ENCODE peak calls at places on chromosomes 1 and 21, in five cellular contexts. O is K562, P is SK-N-SH, Q is GM12878, D is HepG2. F is an unnamed sample.
A peak's percentile ranks its signal among the peaks of the same experiment; 100 is the strongest.

GRCh38 chr1:58500036-58500435 is 46.5 kb downstream of the OMA1 start:
- DNase-seq in P (no peak), D (no peak), Q (no peak), O (no peak), F (no peak)

GRCh38 chr1:17606826-17607440 is 67.4 kb downstream of the ARHGEF10L start:
- DNase-seq in P (peak; percentile 88), Q (no peak), O (peak; percentile 83), D (peak; percentile 62), F (peak; percentile 60)

GRCh38 chr1:35726814-35727433 is 8.2 kb upstream of the C1orf216 start:
- DNase-seq in P (peak; percentile 76), Q (no peak), D (peak; percentile 53), O (peak; percentile 72), F (peak; percentile 58)

GRCh38 chr1:174160109-174160473 is 771 bp downstream of the RABGAP1L start:
- DNase-seq in O (peak; percentile 58), D (peak; percentile 55), Q (no peak), P (peak; percentile 49), F (peak; percentile 39)

GRCh38 chr21:46185717-46186116 is 1.5 kb upstream of the SPATC1L start:
- DNase-seq in D (no peak), O (peak; percentile 7), P (no peak), Q (no peak), F (no peak)

GRCh38 chr1:184664042-184664659 is 90.5 kb downstream of the EDEM3 start:
- DNase-seq in P (peak; percentile 83), Q (no peak), D (peak; percentile 19), O (peak; percentile 78), F (peak; percentile 57)

GRCh38 chr21:26546698-26547097 is 26.4 kb downstream of the CYYR1 start:
- DNase-seq in D (no peak), P (no peak), Q (no peak), O (no peak), F (no peak)

GRCh38 chr1:24385160-24385939 is 28.2 kb downstream of the STPG1 start:
- DNase-seq in O (peak; percentile 56), D (no peak), Q (no peak), P (no peak), F (peak; percentile 49)

GRCh38 chr1:206823725-206824124 is 41.7 kb upstream of the IL20 start:
- DNase-seq in D (no peak), P (no peak), Q (no peak), O (no peak), F (peak; percentile 27)

GRCh38 chr1:82775402-82776000 is 974.8 kb downstream of the ADGRL2 start:
- DNase-seq in D (peak; percentile 3), Q (no peak), P (peak; percentile 34), O (peak; percentile 45), F (no peak)

GRCh38 chr1:36084502-36085115 is 715 bp downstream of the TEKT2 start:
- DNase-seq in O (no peak), Q (no peak), D (no peak), P (no peak), F (no peak)

GRCh38 chr1:54384921-54385726 is 21.1 kb downstream of the SSBP3 start:
- DNase-seq in P (no peak), D (no peak), O (no peak), Q (no peak), F (peak; percentile 53)

GRCh38 chr1:12447301-12447700 is 170.7 kb downstream of the DHRS3 start:
- DNase-seq in Q (no peak), O (no peak), D (no peak), P (no peak), F (peak; percentile 79)

GRCh38 chr1:109083923-109084322 is 6.6 kb upstream of the TMEM167B start:
- DNase-seq in P (no peak), D (peak; percentile 82), Q (no peak), O (no peak), F (no peak)
- TF ChIP-seq MXI1 in P (no peak), D (no peak), Q (no peak), O (no peak), F (no peak)

DNA sequence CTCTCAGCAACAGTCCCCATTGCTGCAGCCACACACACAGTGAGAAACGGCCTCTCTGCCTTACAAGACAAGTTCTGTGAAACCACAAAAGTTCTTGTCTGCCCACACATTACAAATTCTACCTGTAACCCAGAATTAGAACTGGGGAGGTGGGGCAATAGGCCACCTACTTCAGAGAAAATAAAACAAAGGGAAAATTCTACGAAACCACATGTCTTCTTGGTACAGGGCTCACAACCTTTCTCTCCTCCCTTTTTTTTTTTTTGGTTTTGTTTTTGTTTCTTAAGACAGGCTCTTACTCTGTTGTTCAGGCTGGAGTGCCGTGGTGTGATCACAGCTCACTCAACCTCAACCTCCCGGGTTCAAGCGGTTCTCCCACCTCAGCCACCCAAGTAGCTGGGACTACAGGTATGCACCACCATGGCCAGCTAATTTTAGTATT is 30.2 kb downstream of the LPAR3 start:
- DNase-seq in P (no peak), D (no peak), O (no peak), Q (peak; percentile 80), F (no peak)
- TF ChIP-seq MXI1 in P (no peak), D (no peak), O (no peak), Q (no peak), F (no peak)

DNA sequence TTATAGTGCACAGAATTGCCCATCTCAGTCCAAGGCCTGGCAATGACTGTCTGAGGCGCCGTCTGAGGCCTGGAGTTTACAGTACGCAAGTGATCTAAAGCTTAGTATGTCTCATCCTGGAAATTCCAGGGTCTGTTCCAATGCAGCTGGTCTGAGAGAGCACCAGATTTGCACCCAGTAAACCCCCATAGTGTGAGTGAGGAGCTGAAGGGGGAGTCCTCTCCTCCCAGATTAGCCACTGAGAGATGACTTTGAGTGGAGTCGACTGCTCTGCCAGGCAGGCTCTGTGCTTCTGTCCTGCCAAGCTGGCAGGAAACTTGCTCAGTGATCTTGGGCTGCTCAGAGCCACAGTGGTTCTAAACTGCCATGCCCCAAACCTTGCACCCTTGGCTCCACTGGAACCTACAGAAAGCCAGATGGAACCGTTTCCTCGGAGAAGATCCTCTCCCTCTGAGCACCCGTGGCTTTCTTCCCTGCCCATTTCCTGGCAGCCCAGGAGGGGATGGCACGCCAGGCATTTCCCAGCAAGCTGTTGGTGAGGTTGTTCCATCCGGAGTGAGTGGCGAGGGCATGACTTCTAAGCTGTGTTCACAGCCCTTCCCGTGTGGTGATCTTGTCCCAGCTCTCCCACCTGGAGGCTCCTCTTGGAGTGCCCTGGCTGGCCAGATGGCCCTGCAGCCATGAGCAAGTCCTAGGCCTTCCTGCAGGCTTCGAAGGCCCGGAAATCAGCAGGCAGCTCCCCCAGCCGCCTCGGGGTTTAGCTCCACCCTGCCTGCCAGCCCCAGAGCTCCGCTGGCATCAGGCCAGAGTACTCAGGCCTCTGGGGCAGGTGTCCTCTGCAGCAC is 126.0 kb upstream of the VAMP3 start:
- DNase-seq in D (peak; percentile 15), Q (no peak), P (peak; percentile 67), O (no peak), F (peak; percentile 70)
- TF ChIP-seq MXI1 in D (no peak), Q (no peak), P (no peak), O (no peak), F (no peak)

DNA sequence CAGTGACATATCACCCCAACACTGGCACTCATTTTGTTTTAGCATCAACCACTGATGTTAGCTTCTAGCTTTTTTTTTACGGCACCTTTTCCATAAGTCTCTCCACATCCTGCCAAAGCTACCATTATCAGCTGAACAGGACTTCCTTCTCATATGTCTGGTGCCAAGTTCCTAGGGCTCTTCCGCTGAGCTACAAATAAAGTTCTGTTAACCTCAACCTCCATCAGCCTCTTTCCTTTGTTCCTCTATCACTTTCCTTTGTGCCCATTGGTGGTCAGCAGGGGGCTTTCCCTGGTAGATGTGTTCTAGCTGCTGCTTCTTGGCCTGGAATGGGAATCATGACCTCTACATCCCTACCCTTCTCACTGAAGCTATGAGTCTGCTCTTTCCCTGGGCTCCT is 163.8 kb downstream of the FAF1 start:
- DNase-seq in D (no peak), O (no peak), P (no peak), Q (no peak), F (no peak)
- TF ChIP-seq MXI1 in D (no peak), O (no peak), P (no peak), Q (no peak), F (no peak)

GRCh38 chr1:115811140-115811828 is 29.6 kb downstream of the NHLH2 start:
- DNase-seq in D (no peak), O (no peak), P (no peak), Q (no peak), F (no peak)

GRCh38 chr1:115809847-115810246 is 31.1 kb downstream of the NHLH2 start:
- DNase-seq in D (no peak), Q (no peak), O (no peak), P (no peak), F (no peak)

GRCh38 chr1:115810609-115811008 is 30.3 kb downstream of the NHLH2 start:
- DNase-seq in P (no peak), O (no peak), D (no peak), Q (no peak), F (no peak)

DNA sequence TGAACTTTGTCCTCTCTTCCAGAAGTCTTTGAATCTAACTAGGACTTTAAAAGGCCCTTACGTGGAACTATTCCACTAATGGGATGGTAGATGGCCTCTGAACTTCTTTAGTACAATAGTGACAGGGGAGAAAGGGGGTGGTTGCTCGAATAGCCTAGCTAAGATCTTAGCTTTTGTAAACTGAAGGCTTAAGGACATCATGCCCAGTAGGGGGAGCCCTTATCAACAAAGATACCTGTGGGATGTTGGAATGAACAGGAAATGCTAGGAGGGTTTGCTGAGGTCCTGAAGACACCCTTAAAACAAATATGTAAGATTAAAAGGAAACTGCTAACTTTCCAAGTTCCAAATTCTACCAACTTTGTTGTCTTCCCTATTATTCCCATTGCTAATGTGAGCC is 33.2 kb downstream of the NHLH2 start:
- DNase-seq in Q (peak; percentile 13), O (peak; percentile 60), D (peak; percentile 64), P (peak; percentile 51), F (peak; percentile 66)
- TF ChIP-seq MXI1 in Q (no peak), O (no peak), D (no peak), P (no peak), F (no peak)

GRCh38 chr1:75412616-75413015 is 198.3 kb downstream of the SLC44A5 start:
- DNase-seq in D (no peak), P (no peak), O (peak; percentile 31), Q (no peak), F (no peak)
- TF ChIP-seq MXI1 in D (no peak), P (no peak), O (no peak), Q (no peak), F (no peak)

DNA sequence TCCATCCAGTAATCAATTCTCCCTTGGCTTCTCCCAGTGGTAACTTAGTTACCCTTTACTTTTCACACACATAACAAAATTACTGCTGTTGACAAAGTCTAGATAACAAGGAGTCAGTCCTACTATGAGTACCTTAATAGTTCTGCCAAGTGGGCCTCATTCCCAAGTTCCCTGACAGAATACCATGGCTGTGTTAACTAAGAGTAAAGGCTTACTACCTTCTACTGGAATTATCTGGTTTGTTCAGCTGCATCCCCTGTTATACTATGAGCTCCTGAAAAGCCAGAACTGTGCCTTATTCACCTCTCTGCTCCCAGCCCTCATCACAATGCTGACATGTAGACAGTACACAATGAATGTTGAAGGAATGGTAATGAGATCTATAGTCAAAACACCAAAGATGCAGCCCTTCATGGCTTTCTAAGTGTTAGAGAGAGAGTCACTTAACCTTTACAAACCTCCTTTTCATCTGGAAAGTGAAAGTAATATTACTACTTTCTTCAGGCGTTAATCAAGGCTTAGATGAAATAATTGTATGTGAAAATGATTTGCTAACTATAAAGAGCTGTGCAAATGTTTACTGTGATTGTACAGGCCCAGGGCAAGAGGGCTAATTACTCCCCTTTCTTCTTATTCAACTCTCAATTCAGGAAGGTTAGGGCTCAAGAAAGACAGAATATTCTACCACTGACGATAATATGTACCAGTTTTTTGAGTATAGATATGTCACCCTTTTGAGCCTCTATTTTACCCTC is 70.4 kb upstream of the MROH9 start:
- DNase-seq in P (no peak), D (no peak), O (no peak), Q (no peak), F (no peak)
- TF ChIP-seq MXI1 in P (no peak), D (no peak), O (no peak), Q (no peak), F (no peak)

GRCh38 chr1:30038134-30039025 is 685.0 kb downstream of the MATN1 start:
- DNase-seq in D (no peak), O (no peak), Q (no peak), P (no peak), F (no peak)
- TF ChIP-seq MXI1 in D (no peak), O (no peak), Q (no peak), P (no peak), F (no peak)